ENCODE peak calls at places on chromosomes 4 and X, in four cellular contexts. V is IMR-90, J is mesendoderm, B is H1. Y is an unnamed sample. For H3K4me1, the result is how much of the 10 kb centered on the place peaks cover.

GRCh38 chr4:8364141-8364540 is 76.4 kb downstream of the ACOX3 start:
- DNase-seq in J (no peak), B (no peak), V (no peak), Y (no peak)

GRCh38 chr4:123421227-123421941 is 24.8 kb downstream of the SPRY1 start:
- DNase-seq in V (peak), J (no peak), B (no peak), Y (no peak)

GRCh38 chrX:140501940-140502468 is 2.9 kb downstream of the SOX3 start:
- DNase-seq in J (peak), V (no peak), B (no peak), Y (peak)

GRCh38 chr4:105059337-105059736 is 87.3 kb upstream of the TET2 start:
- DNase-seq in V (no peak), J (no peak), B (no peak), Y (no peak)

GRCh38 chrX:45801554-45801953 is 600.9 kb upstream of the DIPK2B start:
- DNase-seq in J (no peak), B (no peak), V (peak), Y (no peak)

GRCh38 chrX:20397587-20397986 is 130.9 kb upstream of the RPS6KA3 start:
- DNase-seq in B (no peak), V (no peak), J (no peak), Y (no peak)

GRCh38 chr4:82450966-82451755 is 20.8 kb downstream of the ENOPH1 start:
- DNase-seq in B (no peak), V (no peak), J (no peak), Y (no peak)

GRCh38 chrX:106707771-106708454 is 18.6 kb upstream of the RNF128 start:
- DNase-seq in J (peak), V (peak), B (no peak), Y (no peak)

GRCh38 chrX:18895157-18895952 is 88.6 kb downstream of the PHKA2 start:
- DNase-seq in V (peak), J (no peak), B (no peak), Y (peak)

GRCh38 chr4:81919810-81920209 is 448.1 kb upstream of the RASGEF1B start:
- DNase-seq in V (no peak), J (peak), B (no peak), Y (no peak)

GRCh38 chr4:185535818-185536729 is 767 bp upstream of the PDLIM3 start:
- DNase-seq in B (no peak), J (no peak), V (no peak), Y (no peak)

GRCh38 chr4:138085956-138086355 is 156.2 kb downstream of the SLC7A11 start:
- DNase-seq in J (no peak), B (no peak), V (no peak), Y (no peak)

GRCh38 chr4:138086471-138086870 is 155.7 kb downstream of the SLC7A11 start:
- DNase-seq in V (no peak), B (no peak), J (no peak), Y (no peak)

GRCh38 chr4:138088449-138089208 is 153.5 kb downstream of the SLC7A11 start:
- DNase-seq in V (no peak), J (no peak), B (no peak), Y (no peak)

GRCh38 chr4:138090145-138090917 is 151.8 kb downstream of the SLC7A11 start:
- DNase-seq in B (peak), V (peak), J (peak), Y (peak)

DNA sequence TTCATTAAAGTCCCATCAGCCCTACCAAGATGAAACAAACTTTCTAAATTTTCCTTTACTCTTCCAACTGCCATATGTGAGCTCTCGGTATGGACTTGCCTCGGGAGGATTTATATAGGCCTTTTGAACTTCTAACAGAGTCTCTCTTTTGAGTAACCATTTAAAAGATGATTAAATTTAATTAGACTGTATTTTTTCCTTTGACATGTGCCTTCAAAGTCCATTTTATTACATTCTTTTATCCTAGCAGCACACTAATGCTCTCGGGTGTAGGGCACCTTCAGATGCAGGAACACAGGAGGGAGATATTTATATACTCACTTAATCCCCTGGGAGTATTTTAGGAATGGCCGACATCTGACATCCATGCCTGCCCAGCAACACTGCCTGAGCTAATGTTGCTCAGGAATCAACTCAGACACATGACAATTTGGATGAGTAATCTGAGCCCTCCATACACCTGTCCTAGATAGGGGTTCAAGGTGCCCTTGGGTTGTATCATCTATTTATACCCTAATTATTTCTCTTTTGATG is 154.9 kb downstream of the SLC7A11 start:
- DNase-seq in B (no peak), V (no peak), J (no peak), Y (no peak)
- H3K18ac ChIP-seq in B (no peak), V (no peak), J (no peak), Y (no peak)

DNA sequence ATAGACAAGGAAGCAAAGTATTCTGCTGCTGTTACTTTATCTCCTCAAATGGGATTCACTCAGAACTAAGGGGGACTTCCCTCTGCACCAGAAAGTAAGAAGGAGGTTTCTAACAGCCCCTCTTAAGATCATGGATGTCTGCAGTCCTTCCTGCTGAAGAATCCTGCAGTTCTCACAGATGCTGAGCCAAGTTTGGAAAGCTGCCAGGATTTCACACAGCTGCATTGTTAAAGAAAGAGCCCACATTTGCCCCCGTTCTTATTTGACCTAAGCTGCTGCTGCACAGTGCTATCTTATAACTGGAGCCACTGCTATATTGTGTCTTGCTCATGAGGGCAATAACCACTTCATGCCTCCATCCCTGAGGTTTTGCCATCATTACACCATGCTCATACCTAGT is 81.1 kb downstream of the FAAH2 start:
- DNase-seq in V (no peak), B (no peak), J (no peak), Y (no peak)
- H3K56ac ChIP-seq in V (no peak), B (no peak), J (no peak), Y (no peak)

GRCh38 chr4:1599491-1600210 is 84.5 kb downstream of the FAM53A start:
- DNase-seq in J (no peak), B (no peak), V (no peak), Y (no peak)
- H3K4me1 ChIP-seq in J (under half), B (under half), V (under half), Y (under half)

DNA sequence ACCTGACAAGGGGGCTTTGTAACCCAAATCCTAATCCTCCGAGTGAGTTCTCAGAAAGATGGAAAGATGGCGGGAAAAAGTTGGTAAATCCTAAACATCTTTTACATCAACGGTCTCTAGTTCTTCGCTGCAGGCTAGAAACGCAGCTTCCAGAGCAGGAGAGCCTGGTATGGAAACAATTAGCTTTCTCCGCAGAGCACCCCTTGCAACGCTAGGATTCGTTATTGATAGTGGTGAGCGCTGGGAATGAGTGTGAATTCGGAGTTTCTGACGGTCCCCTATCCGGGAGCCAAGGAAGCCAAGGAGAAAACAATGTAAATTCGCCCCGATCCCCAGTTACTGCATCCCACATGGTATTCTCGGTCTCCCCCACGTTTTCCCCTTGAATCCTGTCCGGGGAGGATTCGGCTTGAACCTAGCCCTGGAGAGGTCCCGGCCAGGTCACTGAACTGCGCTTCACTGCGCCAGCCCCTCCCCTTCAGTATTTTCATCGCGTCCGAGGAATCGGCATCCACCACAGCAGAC is 4.7 kb upstream of the NEUROG2 start:
- DNase-seq in B (no peak), V (no peak), J (peak), Y (no peak)
- H3K18ac ChIP-seq in B (no peak), V (no peak), J (no peak), Y (no peak)

DNA sequence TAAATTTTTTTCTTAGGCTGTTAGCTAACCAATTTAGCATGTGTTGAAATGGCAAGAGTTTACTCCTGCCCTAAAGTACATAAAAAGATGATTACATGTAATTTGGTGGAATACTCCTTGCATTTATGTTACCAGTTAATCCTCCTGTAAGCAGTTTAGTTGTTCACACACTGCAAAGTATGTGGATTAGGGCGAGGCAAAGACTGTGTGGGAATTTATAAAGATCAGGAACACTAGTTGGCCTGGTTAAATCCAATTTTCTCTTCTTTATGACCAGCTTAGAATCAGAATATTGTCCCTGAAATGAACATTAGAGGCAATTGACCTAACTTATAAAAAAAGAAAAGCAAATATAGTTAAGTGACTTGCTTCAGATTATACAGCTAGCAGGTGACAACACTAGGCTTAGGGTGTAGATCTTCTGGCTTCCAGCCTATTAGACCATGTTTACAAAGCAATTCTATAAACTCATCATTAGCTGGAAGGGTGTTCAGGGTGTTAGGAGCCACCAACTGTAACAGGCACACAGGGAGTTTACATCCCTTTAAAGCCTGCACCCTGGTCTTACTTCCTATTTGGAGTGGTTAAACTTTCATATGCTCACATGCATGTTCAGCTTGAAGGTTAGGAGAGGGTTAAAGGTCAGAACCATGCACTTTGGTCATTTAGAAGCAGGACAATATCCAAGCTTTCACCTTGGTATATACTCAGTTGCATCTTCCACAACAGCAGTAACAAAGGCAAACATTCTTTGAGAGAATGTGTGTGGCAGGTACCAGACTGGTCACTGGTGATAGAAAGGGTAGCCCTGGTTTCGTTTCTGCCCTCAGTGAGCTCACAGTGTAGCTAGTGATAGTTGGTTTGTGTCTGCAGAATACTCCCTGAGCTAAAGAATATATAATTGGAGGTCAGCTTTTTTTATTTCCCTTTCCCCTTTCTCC is 72.6 kb downstream of the GC start:
- DNase-seq in B (no peak), J (no peak), V (no peak), Y (no peak)
- H3K56ac ChIP-seq in B (no peak), J (no peak), V (no peak), Y (no peak)

DNA sequence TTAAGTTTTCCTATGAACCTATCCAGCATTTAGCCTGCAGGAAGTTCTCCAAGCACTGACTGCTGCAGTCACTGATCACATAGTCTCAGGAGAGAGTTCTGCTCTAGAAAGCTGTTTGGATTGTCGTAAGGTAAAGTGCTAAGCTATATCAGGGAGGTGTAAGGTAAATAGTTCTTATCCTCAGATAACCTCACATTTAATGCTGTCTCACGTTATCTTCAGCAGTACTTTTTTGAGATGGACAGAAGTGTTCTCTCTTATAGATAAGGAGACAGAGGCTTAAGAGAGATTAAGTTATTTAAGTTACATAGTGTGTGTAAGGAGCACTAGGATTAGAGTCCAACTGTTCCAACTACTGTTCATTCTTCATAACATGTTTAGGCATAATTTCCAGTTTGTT is 77.9 kb downstream of the STIM2 start:
- DNase-seq in J (peak), B (no peak), V (no peak), Y (no peak)
- H3K4me1 ChIP-seq in J (under half), B (under half), V (under half), Y (under half)